ENCODE peak calls at places on chromosomes 6 and 20, in six cellular contexts. O, B, T, R, H and G are unnamed samples.

GRCh38 chr6:2819115-2819514 is 22.5 kb downstream of the SERPINB1 start:
- DNase-seq in R (no peak), O (no peak), T (no peak), H (no peak), B (no peak), G (no peak)

GRCh38 chr6:89254569-89254968 is 37.4 kb upstream of the GABRR1 start:
- DNase-seq in T (no peak), R (no peak), B (no peak), H (no peak), O (no peak), G (no peak)

GRCh38 chr6:9842004-9842720 is 572.7 kb downstream of the TFAP2A start:
- DNase-seq in B (no peak), H (peak), O (no peak), R (no peak), T (no peak), G (no peak)

GRCh38 chr6:71187136-71187535 is 101.5 kb upstream of the OGFRL1 start:
- DNase-seq in H (no peak), B (no peak), O (no peak), T (no peak), R (no peak), G (no peak)

GRCh38 chr20:6993016-6993415 is 225.5 kb downstream of the BMP2 start:
- DNase-seq in H (no peak), O (no peak), B (no peak), T (no peak), R (no peak), G (no peak)

GRCh38 chr6:166620478-166621113 is 6.5 kb downstream of the RPS6KA2 start:
- DNase-seq in B (no peak), O (no peak), T (no peak), R (no peak), H (no peak), G (no peak)

GRCh38 chr6:134288538-134289203 is 29.2 kb downstream of the SGK1 start:
- DNase-seq in H (no peak), T (no peak), B (no peak), O (no peak), R (no peak), G (no peak)

GRCh38 chr20:19995220-19995863 is 21.8 kb upstream of the NAA20 start:
- DNase-seq in T (peak), O (peak), B (no peak), R (peak), H (no peak), G (no peak)

GRCh38 chr6:35062676-35063574 is 78.2 kb downstream of the TCP11 start:
- DNase-seq in B (no peak), R (no peak), T (no peak), O (no peak), H (no peak), G (no peak)

GRCh38 chr6:131741688-131742393 is 31.0 kb upstream of the CTAGE9 start:
- DNase-seq in R (no peak), O (no peak), B (no peak), H (no peak), T (no peak), G (no peak)

GRCh38 chr6:29943053-29943966 is 978 bp downstream of the HLA-A start:
- DNase-seq in T (no peak), O (no peak), R (no peak), H (no peak), B (no peak), G (no peak)

GRCh38 chr6:30781362-30781696 is 37.0 kb upstream of the IER3 start:
- DNase-seq in R (no peak), T (no peak), H (no peak), B (no peak), O (no peak), G (no peak)

GRCh38 chr6:2264932-2265331 is 19.5 kb upstream of the GMDS start:
- DNase-seq in O (no peak), H (no peak), R (no peak), B (no peak), T (no peak), G (no peak)

GRCh38 chr6:85672050-85672449 is 29.4 kb upstream of the SYNCRIP start:
- DNase-seq in T (no peak), O (no peak), R (no peak), B (no peak), H (no peak), G (no peak)

GRCh38 chr6:155024628-155025027 is 29.5 kb downstream of the TIAM2 start:
- DNase-seq in R (no peak), O (peak), T (no peak), H (no peak), B (no peak), G (no peak)

GRCh38 chr6:155030148-155030720 is 35.1 kb downstream of the TIAM2 start:
- DNase-seq in H (no peak), B (no peak), T (no peak), O (no peak), R (no peak), G (no peak)

GRCh38 chr6:155023717-155024116 is 28.6 kb downstream of the TIAM2 start:
- DNase-seq in H (no peak), R (no peak), O (no peak), T (no peak), B (no peak), G (no peak)

GRCh38 chr6:155022726-155023125 is 27.6 kb downstream of the TIAM2 start:
- DNase-seq in R (no peak), B (no peak), T (no peak), O (no peak), H (no peak), G (no peak)

DNA sequence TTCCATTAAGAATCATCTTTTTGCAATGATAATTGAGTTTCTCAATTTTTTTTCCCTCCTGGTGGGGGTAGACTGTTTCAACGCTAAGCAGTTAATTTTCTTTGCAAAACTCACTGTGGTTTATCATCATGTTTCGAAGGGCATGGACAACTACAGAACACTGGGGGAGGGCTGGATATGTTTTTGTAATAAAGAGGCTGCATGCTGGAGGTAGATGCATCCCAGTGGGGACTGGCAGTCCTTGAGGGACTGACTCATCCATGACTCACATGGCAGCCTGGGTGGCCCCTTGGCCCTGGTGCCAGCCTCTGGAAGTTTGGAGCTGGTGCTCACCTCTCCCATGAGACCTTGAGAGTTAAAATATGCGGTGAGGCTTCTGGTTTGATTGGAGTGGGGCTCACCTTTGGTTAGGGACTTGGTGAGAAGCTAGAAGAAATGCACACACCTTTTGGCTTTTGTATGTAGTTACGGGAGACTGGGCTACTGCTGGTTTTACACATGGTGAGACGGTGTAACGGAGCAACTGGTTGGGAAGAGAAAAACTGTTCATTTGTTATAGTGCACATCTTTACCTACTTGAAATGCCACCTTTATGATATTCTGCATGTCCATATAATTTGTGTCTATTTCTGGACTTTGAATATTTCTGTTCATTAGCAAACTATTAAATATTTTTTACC is 31.4 kb downstream of the TIAM2 start:
- DNase-seq in B (peak), O (peak), T (no peak), R (peak), H (no peak), G (no peak)
- TF ChIP-seq ZNF274 in B (no peak), O (no peak), T (no peak), R (no peak), H (no peak), G (no peak)

DNA sequence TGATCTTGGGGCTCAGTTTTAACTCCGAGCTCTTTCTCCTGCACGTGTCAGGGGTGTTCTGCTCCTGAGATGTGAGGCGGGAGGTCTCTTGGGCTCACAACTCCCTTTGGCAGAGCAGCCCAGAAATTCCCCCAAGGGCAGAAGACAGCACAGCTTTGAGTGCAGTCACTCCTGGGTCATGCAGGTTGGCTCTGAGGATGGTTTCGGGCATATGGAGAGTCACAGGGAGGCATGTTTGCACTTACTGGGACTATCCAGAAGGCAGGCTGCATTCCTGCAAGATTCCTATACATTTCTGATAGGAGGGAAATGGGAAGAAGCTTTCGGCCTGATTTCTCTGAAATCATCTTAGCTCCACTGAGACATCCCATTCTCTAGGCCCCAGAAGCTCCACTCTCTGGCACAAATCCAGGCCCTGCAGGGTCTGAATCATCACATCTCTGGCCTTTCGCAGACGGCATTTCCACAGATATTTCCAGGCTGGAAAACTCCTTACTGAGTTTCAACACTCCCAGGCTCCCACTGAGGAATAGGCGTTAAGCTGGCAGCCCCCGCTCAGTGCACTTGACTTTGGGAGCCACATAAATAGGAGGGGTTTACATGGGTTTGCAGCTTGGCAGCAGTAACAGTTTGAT is 39.8 kb downstream of the AGPAT4 start:
- DNase-seq in H (no peak), O (no peak), T (no peak), B (no peak), R (peak), G (no peak)
- TF ChIP-seq ZNF274 in H (no peak), O (no peak), T (no peak), B (no peak), R (no peak), G (no peak)

GRCh38 chr6:125332664-125333063 is 30.9 kb upstream of the HDDC2 start:
- DNase-seq in O (no peak), T (no peak), H (no peak), B (no peak), R (no peak), G (no peak)
- TF ChIP-seq ZNF274 in O (no peak), T (no peak), H (no peak), B (no peak), R (no peak), G (no peak)

GRCh38 chr6:168118935-168119334 is 39.9 kb upstream of the FRMD1 start:
- DNase-seq in T (no peak), O (no peak), H (no peak), R (no peak), B (no peak), G (no peak)

GRCh38 chr6:168119539-168119938 is 40.5 kb upstream of the FRMD1 start:
- DNase-seq in R (no peak), O (no peak), T (no peak), H (no peak), B (no peak), G (no peak)

GRCh38 chr6:168122011-168122410 is 43.0 kb upstream of the FRMD1 start:
- DNase-seq in T (no peak), R (no peak), H (no peak), O (no peak), B (no peak), G (no peak)

GRCh38 chr6:168121308-168121665 is 42.3 kb upstream of the FRMD1 start:
- DNase-seq in H (no peak), O (no peak), T (no peak), R (no peak), B (no peak), G (no peak)

GRCh38 chr6:168120390-168121307 is 41.6 kb upstream of the FRMD1 start:
- DNase-seq in H (no peak), B (no peak), T (no peak), R (no peak), O (no peak), G (no peak)
- TF ChIP-seq ZNF274 in H (no peak), B (no peak), T (no peak), R (no peak), O (no peak), G (no peak)

GRCh38 chr6:337782-338464 is 45.6 kb downstream of the DUSP22 start:
- DNase-seq in B (no peak), T (no peak), H (no peak), O (no peak), R (no peak), G (no peak)

GRCh38 chr6:340181-340955 is 48.1 kb downstream of the DUSP22 start:
- DNase-seq in H (no peak), B (no peak), R (no peak), T (no peak), O (no peak), G (no peak)

GRCh38 chr6:340991-341827 is 48.9 kb downstream of the DUSP22 start:
- DNase-seq in T (peak), O (no peak), H (no peak), B (no peak), R (no peak), G (peak)

GRCh38 chr6:339480-339879 is 47.2 kb downstream of the DUSP22 start:
- DNase-seq in H (no peak), O (no peak), R (no peak), T (no peak), B (no peak), G (no peak)

DNA sequence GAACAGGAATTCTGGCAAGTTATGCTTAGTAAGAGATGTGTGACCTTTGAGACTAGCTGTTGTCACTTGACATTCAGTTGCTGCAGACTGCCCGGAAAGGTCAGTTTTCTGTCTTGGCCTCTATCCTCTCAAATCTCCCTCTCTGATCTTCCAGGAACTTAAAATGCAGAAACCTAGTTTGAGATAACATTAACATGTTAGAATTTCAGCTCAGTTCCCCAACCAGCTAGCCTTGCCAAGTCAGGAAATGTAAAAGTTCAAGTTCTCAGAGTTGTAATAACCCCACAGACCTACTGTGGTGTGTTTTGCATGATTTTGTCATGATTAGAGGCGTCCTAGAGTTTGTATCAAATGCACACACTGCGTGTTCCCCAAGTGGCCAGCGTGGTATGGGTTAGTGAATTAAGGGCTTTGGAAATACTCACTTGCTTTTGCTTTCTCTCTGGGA is 46.6 kb downstream of the DUSP22 start:
- DNase-seq in B (no peak), T (no peak), R (no peak), H (no peak), O (no peak), G (no peak)
- TF ChIP-seq ZNF274 in B (no peak), T (no peak), R (no peak), H (no peak), O (no peak), G (no peak)